ENCODE peak calls at places on chromosome 5, in nine cellular contexts. X is ovary; H is GM23248; S is CD4-positive, alpha-beta memory T cell; M is psoas muscle; J is endodermal cell; E is PC-9; F is heart right ventricle; Y is astrocyte. P is an unnamed sample. For H3K4me1, the result is how much of the 10 kb centered on the place peaks cover.

GRCh38 chr5:110956280-110956912 is 115.1 kb upstream of the TSLP start:
- DNase-seq in M (no peak), X (no peak), H (no peak), E (no peak), J (peak), S (no peak), Y (no peak), F (no peak), P (no peak)

GRCh38 chr5:62354028-62354874 is 48.2 kb downstream of the KIF2A start:
- DNase-seq in Y (peak), J (no peak), H (peak), M (no peak), E (no peak), X (no peak), F (no peak), S (peak), P (no peak)

GRCh38 chr5:131854134-131854533 is 57.3 kb upstream of the FNIP1 start:
- DNase-seq in S (no peak), H (peak), X (no peak), Y (no peak), M (no peak), E (no peak), F (no peak), J (no peak), P (no peak)

GRCh38 chr5:142831019-142831403 is 60.8 kb downstream of the ARHGAP26 start:
- DNase-seq in Y (no peak), J (no peak), X (no peak), E (no peak), S (no peak), H (no peak), M (no peak), F (no peak), P (no peak)

GRCh38 chr5:16531063-16531667 is 65.6 kb upstream of the ZNF622 start:
- DNase-seq in S (no peak), X (no peak), F (no peak), Y (no peak), J (no peak), M (no peak), H (no peak), E (no peak), P (no peak)

GRCh38 chr5:133434336-133434735 is 178.0 kb downstream of the FSTL4 start:
- DNase-seq in H (no peak), X (no peak), M (no peak), Y (no peak), F (no peak), S (no peak), E (peak), J (no peak), P (no peak)

GRCh38 chr5:65830856-65831255 is 95.5 kb upstream of the ERBIN start:
- DNase-seq in F (no peak), Y (peak), J (no peak), M (no peak), X (no peak), H (no peak), E (no peak), S (no peak), P (no peak)

GRCh38 chr5:68683632-68684035 is 410.2 kb upstream of the SLC30A5 start:
- DNase-seq in X (no peak), J (no peak), F (no peak), Y (peak), H (peak), S (no peak), M (no peak), E (peak), P (no peak)

GRCh38 chr5:120794121-120794520 is 330.0 kb downstream of the PRR16 start:
- DNase-seq in E (no peak), F (no peak), M (no peak), X (no peak), S (no peak), H (no peak), Y (no peak), J (no peak), P (no peak)

GRCh38 chr5:140111859-140112551 is 1.9 kb upstream of the PURA start:
- DNase-seq in S (no peak), F (no peak), M (no peak), E (no peak), J (peak), Y (no peak), X (no peak), H (no peak), P (no peak)

DNA sequence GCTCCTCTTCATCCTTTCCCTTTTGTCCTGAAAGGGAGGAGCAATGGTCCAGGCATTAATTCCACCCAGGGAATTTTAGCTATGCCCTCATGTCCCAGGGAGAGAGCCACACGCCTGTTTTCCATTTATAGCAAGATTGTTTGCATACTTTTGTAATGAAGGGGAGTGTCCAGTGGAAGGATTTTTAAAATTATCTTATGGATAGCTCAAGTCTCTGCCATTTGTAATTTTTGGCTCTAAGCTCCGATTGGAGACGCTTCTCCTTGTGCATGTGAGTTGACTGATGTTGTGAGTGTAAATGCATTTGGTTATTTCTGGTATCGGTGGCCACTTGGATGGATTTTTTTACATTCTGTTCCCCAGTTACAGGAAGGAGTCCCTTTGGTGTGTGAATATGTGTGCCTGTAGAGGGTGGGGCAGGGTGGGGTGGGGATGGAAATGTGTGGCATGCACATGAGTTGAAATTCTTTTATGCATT is 7.2 kb upstream of the RPL26L1 start:
- DNase-seq in M (no peak), Y (peak), F (no peak), S (no peak), X (no peak), E (no peak), H (peak), J (no peak), P (no peak)
- H3K4me3 ChIP-seq in M (no peak), Y (no peak), F (no peak), S (no peak), X (no peak), E (no peak), H (no peak), J (no peak), P (no peak)

DNA sequence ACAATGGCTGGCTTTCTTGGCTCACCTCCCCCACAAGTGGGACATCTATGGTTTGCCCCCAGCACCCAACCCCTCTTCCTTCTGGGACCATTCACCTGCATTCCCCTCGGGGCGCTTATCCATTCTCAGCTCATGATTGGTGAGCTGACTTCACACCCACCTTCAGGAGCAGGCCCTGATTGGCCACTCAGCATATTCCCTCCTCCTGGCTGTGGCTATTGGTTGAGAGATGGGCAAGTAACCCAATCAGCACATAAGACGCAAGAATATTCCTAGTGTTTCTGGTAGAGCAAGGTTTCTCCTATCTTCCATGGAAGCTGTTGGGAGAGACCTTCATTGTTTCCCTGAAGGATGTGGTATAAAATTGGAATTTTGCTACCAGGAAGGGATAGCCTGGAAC is 22.7 kb upstream of the UNC5A start:
- DNase-seq in H (no peak), F (no peak), M (no peak), Y (no peak), E (no peak), J (peak), S (no peak), X (no peak), P (no peak)
- H3K4me1 ChIP-seq in H (under half), F (under half), M (under half), Y (under half), E (under half), J (under half), S (under half), X (under half), P (under half)

GRCh38 chr5:180595381-180596114 is 4.2 kb upstream of the SCGB3A1 start:
- DNase-seq in M (no peak), H (no peak), Y (no peak), F (no peak), S (no peak), J (peak), X (no peak), E (no peak), P (no peak)

GRCh38 chr5:180595046-180595379 is 3.7 kb upstream of the SCGB3A1 start:
- DNase-seq in M (no peak), S (no peak), H (no peak), E (no peak), X (no peak), Y (no peak), J (no peak), F (no peak), P (no peak)

GRCh38 chr5:180593446-180594206 is 2.3 kb upstream of the SCGB3A1 start:
- DNase-seq in H (no peak), E (no peak), X (no peak), M (no peak), S (no peak), J (no peak), Y (no peak), F (no peak), P (no peak)

GRCh38 chr5:180596115-180596667 is 4.9 kb upstream of the SCGB3A1 start:
- DNase-seq in S (no peak), J (no peak), M (no peak), Y (no peak), X (no peak), F (no peak), H (no peak), E (no peak), P (no peak)

DNA sequence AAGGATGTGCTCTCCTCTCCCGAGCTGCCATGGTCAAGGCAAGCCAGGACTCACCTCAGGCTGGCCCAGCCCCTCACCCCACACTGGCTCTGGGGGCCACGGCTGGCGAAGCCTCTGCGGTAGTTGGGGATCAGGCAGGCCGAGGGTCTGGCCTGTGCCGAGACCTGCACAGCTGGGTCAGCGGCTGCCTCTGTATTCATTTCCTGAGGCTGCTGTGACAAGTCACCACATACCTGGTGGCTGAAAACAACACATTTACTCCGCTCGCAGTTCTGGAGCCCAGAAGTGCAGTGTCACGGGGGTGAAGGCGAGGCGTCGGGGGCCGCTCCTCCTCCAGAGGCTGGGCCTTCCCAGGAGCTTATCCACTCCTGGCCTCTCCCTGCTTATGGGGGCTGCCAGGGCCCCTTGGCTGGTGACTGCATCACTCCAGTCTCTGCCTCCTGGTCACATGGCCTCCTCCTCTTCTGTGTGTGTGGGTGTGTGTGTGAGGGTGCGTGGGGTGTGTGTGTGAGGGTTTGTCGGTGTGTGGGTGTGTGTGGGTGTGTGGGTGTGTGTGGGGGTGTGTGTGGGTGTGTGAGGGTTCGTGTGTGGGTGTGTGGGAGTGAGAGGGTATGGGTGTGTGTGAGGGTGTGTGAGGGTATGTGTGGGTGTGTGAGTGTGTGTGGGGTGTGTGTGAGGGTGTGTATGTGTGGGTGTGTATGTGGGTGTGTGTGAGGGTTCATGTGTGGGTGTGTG is 3.2 kb upstream of the SCGB3A1 start:
- DNase-seq in Y (no peak), M (no peak), F (no peak), J (peak), X (no peak), S (no peak), H (no peak), E (no peak), P (no peak)
- H3K27ac ChIP-seq in Y (no peak), M (no peak), F (no peak), J (no peak), X (no peak), S (no peak), H (no peak), E (no peak), P (no peak)

GRCh38 chr5:141382469-141383294 is at the start of gene PCDHGA7:
- DNase-seq in H (no peak), S (no peak), X (no peak), M (no peak), J (no peak), Y (peak), F (no peak), E (no peak), P (no peak)
- H3K4me3 ChIP-seq in H (no peak), S (no peak), X (no peak), M (peak), J (no peak), Y (peak), F (peak), E (no peak), P (peak)

DNA sequence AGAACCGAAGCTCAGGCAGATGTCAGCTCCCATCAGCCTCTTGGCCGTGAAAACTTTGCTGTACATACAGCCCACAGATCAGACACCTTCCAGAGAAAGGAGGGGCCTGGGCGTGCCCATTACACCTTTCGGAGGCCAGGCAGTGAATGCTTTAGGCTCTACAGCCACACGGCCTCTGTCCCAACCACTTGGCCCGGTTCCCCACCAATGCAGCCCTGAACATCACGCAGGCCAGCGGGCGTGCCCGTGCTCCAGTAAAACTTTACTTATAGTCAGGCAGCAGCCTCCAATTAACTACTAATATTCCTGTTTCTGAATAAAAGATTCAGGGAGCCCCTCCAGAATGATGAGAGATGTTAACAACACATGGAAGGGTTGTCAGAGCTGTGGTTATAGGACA is 23.9 kb downstream of the LPCAT1 start:
- DNase-seq in J (no peak), X (no peak), F (no peak), H (no peak), Y (no peak), S (no peak), E (no peak), M (no peak), P (no peak)
- H3K4me1 ChIP-seq in J (under half), X (under half), F (under half), H (under half), Y (under half), S (under half), E (under half), M (under half), P (under half)

GRCh38 chr5:151085517-151086031 is 4.7 kb upstream of the TNIP1 start:
- DNase-seq in J (no peak), M (peak), X (no peak), E (no peak), S (peak), Y (no peak), H (no peak), F (peak), P (peak)

GRCh38 chr5:151082274-151082902 is 1.6 kb upstream of the TNIP1 start:
- DNase-seq in S (no peak), J (peak), X (no peak), F (no peak), Y (no peak), M (no peak), H (peak), E (no peak), P (no peak)

GRCh38 chr5:151086192-151086869 is 5.5 kb upstream of the TNIP1 start:
- DNase-seq in F (no peak), X (no peak), M (no peak), E (no peak), S (no peak), J (no peak), H (no peak), Y (no peak), P (no peak)

GRCh38 chr5:151082976-151083651 is 2.3 kb upstream of the TNIP1 start:
- DNase-seq in M (peak), X (no peak), Y (no peak), J (no peak), F (no peak), S (peak), H (no peak), E (peak), P (peak)

DNA sequence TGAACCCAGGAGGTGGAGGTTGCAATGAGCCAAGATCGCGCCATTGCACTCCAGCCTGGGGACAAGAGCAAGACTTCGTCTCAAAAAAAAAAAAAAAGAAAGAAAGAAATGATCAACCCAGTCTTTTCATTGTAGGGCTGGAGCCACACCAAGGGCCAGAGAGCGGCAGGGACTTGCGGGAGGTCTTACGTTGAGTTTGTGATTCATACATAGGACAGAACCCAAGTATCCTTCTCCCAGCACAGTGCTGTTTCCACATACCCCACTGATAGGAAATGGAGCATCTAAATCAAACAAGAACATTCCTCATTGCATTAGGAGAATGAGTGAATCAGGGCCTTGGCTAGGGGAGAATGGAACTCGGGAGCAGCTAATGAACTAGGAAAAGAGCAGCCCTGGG is 3.5 kb upstream of the TNIP1 start:
- DNase-seq in E (no peak), X (no peak), F (no peak), Y (no peak), H (no peak), S (no peak), J (no peak), M (no peak), P (no peak)
- H3K27ac ChIP-seq in E (no peak), X (no peak), F (peak), Y (no peak), H (no peak), S (peak), J (no peak), M (peak), P (peak)

DNA sequence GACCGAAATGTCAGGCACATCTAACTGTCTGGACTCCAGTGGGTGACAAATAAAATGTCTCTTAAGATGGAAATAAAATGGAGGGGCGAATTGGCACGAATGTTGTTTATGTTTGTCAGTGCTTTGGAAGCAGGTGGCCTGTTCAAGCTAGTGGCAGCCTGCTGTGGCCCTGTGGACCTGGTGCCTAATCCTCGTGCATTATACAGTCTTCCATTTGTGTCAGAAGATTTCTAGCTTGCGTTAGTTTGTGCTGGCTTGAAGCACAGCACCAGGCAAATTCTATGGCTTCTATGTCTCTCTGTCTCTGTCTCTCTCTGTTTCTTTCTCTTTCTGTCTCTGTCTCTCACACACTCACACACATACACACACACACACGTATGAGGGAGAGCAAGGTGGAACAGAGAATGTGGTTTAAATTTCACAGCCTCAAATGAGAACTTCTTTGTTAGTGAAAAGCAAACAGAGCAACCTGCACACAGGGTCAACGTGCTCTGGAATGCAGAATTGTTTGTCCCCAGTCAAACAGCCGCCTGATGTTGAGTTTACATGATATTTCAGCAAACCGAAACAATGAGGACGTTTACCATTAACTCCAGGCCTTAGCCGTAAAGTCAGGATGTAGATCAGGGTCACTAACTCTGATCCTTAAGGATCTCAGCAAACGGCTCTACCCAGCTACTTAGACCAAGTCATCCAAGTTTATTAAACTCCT is 39.0 kb upstream of the CD180 start:
- DNase-seq in X (no peak), Y (no peak), H (no peak), E (no peak), F (no peak), S (no peak), J (no peak), M (no peak), P (no peak)
- H3K4me3 ChIP-seq in X (no peak), Y (no peak), H (no peak), E (no peak), F (no peak), S (no peak), J (no peak), M (no peak), P (no peak)

GRCh38 chr5:42520957-42521356 is 97.7 kb downstream of the GHR start:
- DNase-seq in X (no peak), H (no peak), Y (no peak), S (no peak), E (no peak), F (no peak), M (no peak), J (no peak), P (no peak)
- H3K4me1 ChIP-seq in X (under half), H (under half), Y (under half), S (under half), E (under half), F (under half), M (half or more), J (under half), P (under half)

GRCh38 chr5:40490464-40491083 is 189.1 kb upstream of the PTGER4 start:
- DNase-seq in H (no peak), X (no peak), S (no peak), F (no peak), Y (no peak), M (no peak), J (no peak), E (no peak), P (no peak)

GRCh38 chr5:40494631-40495030 is 185.1 kb upstream of the PTGER4 start:
- DNase-seq in J (no peak), H (no peak), Y (no peak), M (no peak), S (no peak), X (no peak), F (no peak), E (no peak), P (no peak)

GRCh38 chr5:40497573-40497972 is 182.1 kb upstream of the PTGER4 start:
- DNase-seq in M (no peak), F (no peak), X (no peak), S (no peak), E (peak), J (no peak), Y (peak), H (peak), P (no peak)

GRCh38 chr5:40499514-40500273 is 180.0 kb upstream of the PTGER4 start:
- DNase-seq in J (no peak), H (no peak), Y (no peak), X (no peak), S (no peak), M (no peak), E (no peak), F (no peak), P (no peak)

GRCh38 chr5:40495172-40495699 is 184.5 kb upstream of the PTGER4 start:
- DNase-seq in J (no peak), X (no peak), H (no peak), M (no peak), F (no peak), Y (no peak), S (no peak), E (no peak), P (no peak)
- H3K27ac ChIP-seq in J (no peak), X (no peak), H (no peak), M (no peak), F (no peak), Y (no peak), S (no peak), E (no peak), P (no peak)

GRCh38 chr5:9283473-9283872 is 262.4 kb downstream of the SEMA5A start:
- DNase-seq in E (peak), F (no peak), J (no peak), H (no peak), M (no peak), Y (no peak), S (no peak), X (no peak), P (no peak)

GRCh38 chr5:9283021-9283420 is 262.9 kb downstream of the SEMA5A start:
- DNase-seq in X (no peak), E (peak), F (no peak), M (no peak), Y (no peak), H (peak), J (no peak), S (no peak), P (no peak)

GRCh38 chr5:9282211-9282610 is 263.7 kb downstream of the SEMA5A start:
- DNase-seq in F (no peak), H (no peak), Y (no peak), S (no peak), M (no peak), E (no peak), J (no peak), X (no peak), P (no peak)

GRCh38 chr5:9284781-9285307 is 261.0 kb downstream of the SEMA5A start:
- DNase-seq in M (no peak), H (peak), F (no peak), Y (no peak), X (peak), S (no peak), E (no peak), J (no peak), P (no peak)

GRCh38 chr5:9284272-9284671 is 261.6 kb downstream of the SEMA5A start:
- DNase-seq in S (no peak), X (no peak), Y (no peak), J (no peak), M (no peak), E (peak), H (peak), F (no peak), P (no peak)
- H3K4me3 ChIP-seq in S (no peak), X (no peak), Y (no peak), J (no peak), M (no peak), E (no peak), H (peak), F (peak), P (no peak)